ENCODE peak calls at places on chromosome 4, in five cellular contexts. U is hepatic stellate cell; Q is stimulated activated CD4-positive, alpha-beta T cell treated with anti-CD3 and anti-CD28 coated beads, Interleukin-4, amount 100 ng/mL, for 1 hour; O is EL; Y is HL-60. V is an unnamed sample.

GRCh38 chr4:4470208-4470607 is 71.6 kb downstream of the STX18 start:
- DNase-seq in U (no peak), Q (no peak), O (no peak), Y (no peak), V (no peak)

GRCh38 chr4:81021526-81021944 is 9.0 kb upstream of the BMP3 start:
- DNase-seq in U (no peak), Q (no peak), O (no peak), Y (no peak), V (no peak)

GRCh38 chr4:93771640-93772411 is 56.7 kb upstream of the ATOH1 start:
- DNase-seq in U (no peak), Q (no peak), O (no peak), Y (no peak), V (peak; percentile 52)

GRCh38 chr4:7194251-7195137 is 2.2 kb downstream of the SORCS2 start:
- DNase-seq in U (no peak), Q (peak; percentile 38), O (peak; percentile 26), Y (no peak), V (peak; percentile 33)

GRCh38 chr4:57499786-57500185 is 389.6 kb upstream of the IGFBP7 start:
- DNase-seq in U (peak; percentile 4), Q (no peak), O (peak; percentile 47), Y (no peak), V (no peak)

GRCh38 chr4:3375688-3376087 is 66.1 kb upstream of the HGFAC start:
- DNase-seq in U (peak; percentile 57), Q (no peak), O (peak; percentile 96), Y (no peak), V (no peak)

GRCh38 chr4:79088991-79089705 is 149.9 kb upstream of the PAQR3 start:
- DNase-seq in U (no peak), Q (no peak), O (no peak), Y (no peak), V (no peak)

GRCh38 chr4:87057835-87058234 is 123.0 kb downstream of the AFF1 start:
- DNase-seq in U (no peak), Q (no peak), O (peak; percentile 8), Y (no peak), V (no peak)

GRCh38 chr4:119170195-119170594 is 34.6 kb downstream of the MYOZ2 start:
- DNase-seq in U (no peak), Q (no peak), O (no peak), Y (no peak), V (no peak)

GRCh38 chr4:3651267-3651846 is 114.8 kb upstream of the ADRA2C start:
- DNase-seq in U (no peak), Q (no peak), O (no peak), Y (no peak), V (no peak)

GRCh38 chr4:154119317-154119716 is 330.4 kb upstream of the SFRP2 start:
- DNase-seq in U (no peak), Q (no peak), O (no peak), Y (no peak), V (no peak)

GRCh38 chr4:21869978-21870745 is 78.4 kb downstream of the KCNIP4 start:
- DNase-seq in U (no peak), Q (no peak), O (no peak), Y (no peak), V (no peak)

GRCh38 chr4:180618396-180618795 is 1624.8 kb upstream of the TENM3 start:
- DNase-seq in U (no peak), Q (no peak), O (no peak), Y (no peak), V (no peak)

GRCh38 chr4:99828477-99828876 is 11.8 kb downstream of the DAPP1 start:
- DNase-seq in U (no peak), Q (no peak), O (no peak), Y (no peak), V (no peak)

GRCh38 chr4:52198356-52198755 is 147.3 kb downstream of the SPATA18 start:
- DNase-seq in U (no peak), Q (no peak), O (no peak), Y (no peak), V (no peak)

GRCh38 chr4:3480528-3481112 is 17.5 kb downstream of the DOK7 start:
- DNase-seq in U (peak; percentile 89), Q (peak; percentile 75), O (peak; percentile 73), Y (peak; percentile 58), V (peak; percentile 85)

GRCh38 chr4:147340111-147340510 is 140.8 kb upstream of the EDNRA start:
- DNase-seq in U (peak; percentile 59), Q (no peak), O (peak; percentile 61), Y (no peak), V (no peak)